ENCODE peak calls at places on chromosomes 11 and 22, in nine cellular contexts. T is epithelial cell of esophagus; O is cerebellum; X is dorsolateral prefrontal cortex; A is mucosa of gallbladder; N is stimulated activated naive CD4-positive, alpha-beta T cell; L is iris pigment epithelial cell; Q is mucosa of descending colon; C is HT-29. Y is an unnamed sample.

GRCh38 chr22:29313126-29314071 is 2.1 kb downstream of the RASL10A start:
- DNase-seq in X (no peak), O (peak), C (no peak), A (no peak), L (peak), T (peak), N (no peak), Q (no peak), Y (no peak)

GRCh38 chr11:697028-697491 is 1.4 kb downstream of the TMEM80 start:
- DNase-seq in O (no peak), T (peak), C (peak), A (no peak), X (no peak), L (peak), N (no peak), Q (no peak), Y (no peak)

GRCh38 chr11:44607987-44608386 is 42.5 kb downstream of the CD82 start:
- DNase-seq in T (no peak), L (peak), O (no peak), X (no peak), N (no peak), A (no peak), Q (no peak), C (peak), Y (no peak)

GRCh38 chr11:119810478-119811232 is 81.7 kb upstream of the NECTIN1 start:
- DNase-seq in X (no peak), Q (no peak), O (no peak), T (peak), N (no peak), A (no peak), C (no peak), L (peak), Y (no peak)

GRCh38 chr11:19922689-19923035 is 210.0 kb downstream of the NAV2 start:
- DNase-seq in C (no peak), T (no peak), O (no peak), X (no peak), A (no peak), L (no peak), Q (no peak), N (no peak), Y (no peak)

GRCh38 chr11:76614471-76615183 is 55.9 kb downstream of the LRRC32 start:
- DNase-seq in A (no peak), Q (no peak), C (no peak), X (no peak), L (no peak), T (no peak), O (peak), N (no peak), Y (no peak)

GRCh38 chr22:39839917-39840510 is 53.5 kb downstream of the ENTHD1 start:
- DNase-seq in T (no peak), X (no peak), N (no peak), O (no peak), Q (no peak), A (no peak), C (no peak), L (no peak), Y (no peak)

GRCh38 chr22:24028533-24028932 is 17.4 kb downstream of the CABIN1 start:
- DNase-seq in N (no peak), C (no peak), Q (no peak), X (no peak), L (no peak), O (no peak), T (no peak), A (no peak), Y (no peak)

GRCh38 chr11:65575568-65576231 is at the start of gene EHBP1L1:
- DNase-seq in T (peak), X (no peak), O (no peak), A (peak), N (peak), C (peak), L (peak), Q (peak), Y (peak)

Y was measured in T47D.